ENCODE peak calls at places on chromosome 14, in ten cellular contexts. X is stimulated activated CD4-positive, alpha-beta T cell treated with anti-CD3 and anti-CD28 coated beads, Interleukin-4, amount 100 ng/mL, for 48 hours; F is DMS153; Y is endothelial cell of umbilical vein; B is tibial artery; P is AG09319; T is NCI-H1092; G is glomerular endothelial cell; S is activated CD8-positive, alpha-beta memory T cell treated with anti-CD3 and anti-CD28 coated beads for 24 hours; A is left ventricle myocardium inferior. U is an unnamed sample.

GRCh38 chr14:20632448-20632830 is 9.1 kb downstream of the OR6S1 start:
- DNase-seq in P (no peak), Y (no peak), B (no peak), A (no peak), X (no peak), S (peak; percentile 81), T (no peak), G (no peak), F (no peak), U (no peak)

GRCh38 chr14:69398818-69399210 is 322 bp downstream of the SLC39A9 start:
- DNase-seq in A (no peak), G (no peak), T (no peak), S (no peak), F (no peak), X (no peak), P (no peak), Y (no peak), B (no peak), U (no peak)

GRCh38 chr14:22122227-22123187 is 448.9 kb upstream of the OR4E1 start:
- DNase-seq in Y (no peak), F (no peak), G (no peak), P (no peak), A (no peak), X (no peak), B (no peak), S (no peak), T (no peak), U (no peak)

GRCh38 chr14:53022593-53022992 is 71.7 kb upstream of the FERMT2 start:
- DNase-seq in X (no peak), Y (no peak), T (no peak), S (no peak), P (no peak), B (no peak), F (no peak), A (no peak), G (no peak), U (no peak)

GRCh38 chr14:104887623-104888488 is 22.8 kb downstream of the CEP170B start:
- DNase-seq in P (no peak), F (no peak), G (no peak), X (no peak), T (no peak), B (no peak), A (peak; percentile 14), Y (no peak), S (no peak), U (peak; percentile 1)

GRCh38 chr14:33568935-33569579 is 381.8 kb downstream of the EGLN3 start:
- DNase-seq in S (no peak), T (no peak), A (no peak), G (no peak), P (no peak), F (no peak), Y (peak; percentile 75), B (no peak), X (no peak), U (no peak)

GRCh38 chr14:23452237-23452636 is 16.8 kb upstream of the MYH7 start:
- DNase-seq in Y (no peak), P (no peak), A (no peak), F (no peak), B (no peak), S (no peak), X (no peak), G (no peak), T (no peak), U (no peak)

GRCh38 chr14:55502746-55503284 is 62.4 kb upstream of the TBPL2 start:
- DNase-seq in B (no peak), G (no peak), Y (no peak), A (no peak), X (no peak), P (no peak), F (no peak), S (no peak), T (no peak), U (no peak)

GRCh38 chr14:51877807-51878206 is 17.4 kb downstream of the GNG2 start:
- DNase-seq in G (no peak), S (no peak), P (no peak), B (no peak), Y (no peak), X (no peak), T (no peak), A (no peak), F (no peak), U (no peak)

GRCh38 chr14:100155881-100156645 is 3.4 kb downstream of the DEGS2 start:
- DNase-seq in F (no peak), S (no peak), Y (no peak), A (no peak), P (no peak), X (no peak), T (no peak), G (no peak), B (no peak), U (peak; percentile 86)

GRCh38 chr14:83849999-83850611 is 1679.8 kb upstream of the FLRT2 start:
- DNase-seq in Y (no peak), A (no peak), B (no peak), F (no peak), S (no peak), T (no peak), P (no peak), X (no peak), G (no peak), U (no peak)

GRCh38 chr14:36245223-36245622 is 68.7 kb upstream of the PTCSC3 start:
- DNase-seq in X (no peak), Y (no peak), T (no peak), A (no peak), B (no peak), G (no peak), P (no peak), F (no peak), S (no peak), U (no peak)

GRCh38 chr14:35993512-35993960 is 167.4 kb downstream of the BRMS1L start:
- DNase-seq in A (no peak), X (no peak), P (no peak), F (no peak), T (no peak), Y (no peak), S (no peak), G (no peak), B (no peak), U (no peak)

U was measured in mucosa of descending colon.